ENCODE peak calls at places on chromosomes 5 and 9, in five cellular contexts. N is IMR-90, W is cardiac fibroblast, I is lung, H is tibial artery. Q is an unnamed sample.

GRCh38 chr5:179375966-179376365 is 30.7 kb upstream of the ADAMTS2 start:
- DNase-seq in N (no peak), W (no peak), I (no peak), H (no peak), Q (no peak)

GRCh38 chr5:159779481-159779880 is 136.8 kb upstream of the ADRA1B start:
- DNase-seq in N (no peak), W (no peak), I (no peak), H (no peak), Q (no peak)

GRCh38 chr5:32422697-32423096 is 21.8 kb downstream of the ZFR start:
- DNase-seq in N (no peak), W (no peak), I (no peak), H (no peak), Q (no peak)

GRCh38 chr5:72282878-72283277 is 37.2 kb downstream of the MRPS27 start:
- DNase-seq in N (peak; percentile 76), W (peak; percentile 53), I (no peak), H (no peak), Q (peak; percentile 86)

GRCh38 chr5:343461-344401 is 22.2 kb downstream of the AHRR start:
- DNase-seq in N (peak; percentile 73), W (peak; percentile 68), I (no peak), H (no peak), Q (peak; percentile 65)

GRCh38 chr9:13274901-13275641 is 4.4 kb downstream of the MPDZ start:
- DNase-seq in N (peak; percentile 63), W (peak; percentile 86), I (no peak), H (no peak), Q (peak; percentile 86)

GRCh38 chr5:125704888-125705287 is 718.3 kb upstream of the GRAMD2B start:
- DNase-seq in N (no peak), W (no peak), I (no peak), H (no peak), Q (no peak)

GRCh38 chr9:123349691-123350480 is 6.1 kb upstream of the CRB2 start:
- DNase-seq in N (peak; percentile 43), W (peak; percentile 59), I (peak; percentile 50), H (no peak), Q (peak; percentile 61)

GRCh38 chr5:173745123-173745522 is 128.7 kb upstream of the BOD1 start:
- DNase-seq in N (no peak), W (no peak), I (no peak), H (no peak), Q (no peak)

GRCh38 chr5:142357469-142358090 is 32.8 kb upstream of the SPRY4 start:
- DNase-seq in N (peak; percentile 10), W (peak; percentile 23), I (no peak), H (no peak), Q (peak; percentile 22)

GRCh38 chr5:36055984-36056383 is 10.7 kb downstream of the UGT3A2 start:
- DNase-seq in N (no peak), W (no peak), I (no peak), H (no peak), Q (no peak)

GRCh38 chr5:96079075-96079474 is 117.4 kb upstream of the ELL2 start:
- DNase-seq in N (peak; percentile 97), W (peak; percentile 80), I (no peak), H (no peak), Q (peak; percentile 95)

GRCh38 chr5:133117930-133118445 is 66.2 kb downstream of the HSPA4 start:
- DNase-seq in N (no peak), W (no peak), I (no peak), H (no peak), Q (no peak)

GRCh38 chr5:102421647-102422046 is 77.2 kb downstream of the SLCO6A1 start:
- DNase-seq in N (no peak), W (no peak), I (no peak), H (no peak), Q (no peak)

GRCh38 chr5:135442387-135443256 is 4.5 kb downstream of the DCANP1 start:
- DNase-seq in N (no peak), W (no peak), I (no peak), H (no peak), Q (no peak)

GRCh38 chr5:135887881-135888614 is 7.6 kb downstream of the IL9 start:
- DNase-seq in N (peak; percentile 52), W (peak; percentile 60), I (no peak), H (no peak), Q (peak; percentile 42)

GRCh38 chr9:95088421-95089161 is 228.9 kb downstream of the FANCC start:
- DNase-seq in N (no peak), W (no peak), I (no peak), H (no peak), Q (no peak)

GRCh38 chr9:76537150-76537646 is 78.2 kb downstream of the GCNT1 start:
- DNase-seq in N (no peak), W (peak; percentile 51), I (no peak), H (peak; percentile 52), Q (no peak)

GRCh38 chr5:169182797-169183196 is 118.1 kb downstream of the SLIT3 start:
- DNase-seq in N (no peak), W (no peak), I (no peak), H (no peak), Q (no peak)

GRCh38 chr5:73415171-73415570 is 33.4 kb downstream of the FOXD1 start:
- DNase-seq in N (no peak), W (no peak), I (no peak), H (no peak), Q (no peak)

GRCh38 chr5:134103998-134104612 is 10.4 kb upstream of the TCF7 start:
- DNase-seq in N (no peak), W (no peak), I (no peak), H (no peak), Q (no peak)

GRCh38 chr9:129725841-129726251 is 27.0 kb downstream of the PTGES start:
- DNase-seq in N (peak; percentile 58), W (no peak), I (no peak), H (no peak), Q (peak; percentile 61)

GRCh38 chr9:132662152-132662945 is 7.4 kb downstream of the DDX31 start:
- DNase-seq in N (no peak), W (no peak), I (no peak), H (no peak), Q (no peak)

GRCh38 chr9:73009649-73010288 is 56.9 kb upstream of the ALDH1A1 start:
- DNase-seq in N (no peak), W (no peak), I (no peak), H (no peak), Q (no peak)

GRCh38 chr9:13113201-13113600 is 166.3 kb downstream of the MPDZ start:
- DNase-seq in N (peak; percentile 72), W (peak; percentile 51), I (no peak), H (no peak), Q (peak; percentile 77)

GRCh38 chr9:91803970-91804752 is 145.9 kb downstream of the ROR2 start:
- DNase-seq in N (no peak), W (no peak), I (no peak), H (no peak), Q (no peak)

GRCh38 chr9:98192503-98193335 is at the start of gene CORO2A:
- DNase-seq in N (peak; percentile 63), W (peak; percentile 78), I (peak; percentile 79), H (peak; percentile 37), Q (peak; percentile 41)

GRCh38 chr5:36724429-36725332 is 118.3 kb downstream of the SLC1A3 start:
- DNase-seq in N (no peak), W (no peak), I (peak; percentile 60), H (peak; percentile 52), Q (no peak)

GRCh38 chr9:30075451-30076199 is 2308.8 kb upstream of the ACO1 start:
- DNase-seq in N (no peak), W (no peak), I (no peak), H (no peak), Q (no peak)

GRCh38 chr5:42403236-42403635 is 20.0 kb upstream of the GHR start:
- DNase-seq in N (no peak), W (no peak), I (no peak), H (no peak), Q (no peak)

GRCh38 chr5:42400474-42400873 is 22.8 kb upstream of the GHR start:
- DNase-seq in N (no peak), W (no peak), I (no peak), H (no peak), Q (no peak)

GRCh38 chr5:42399702-42400101 is 23.5 kb upstream of the GHR start:
- DNase-seq in N (no peak), W (no peak), I (no peak), H (no peak), Q (no peak)

GRCh38 chr5:42404366-42404765 is 18.9 kb upstream of the GHR start:
- DNase-seq in N (no peak), W (peak; percentile 2), I (no peak), H (no peak), Q (no peak)
- H3K4me3 ChIP-seq in N (no peak overlapping the region), W (no peak overlapping the region), I (no peak overlapping the region), H (no peak overlapping the region), Q (no peak overlapping the region)

GRCh38 chr9:114153761-114154596 is 1.4 kb upstream of the COL27A1 start:
- DNase-seq in N (peak; percentile 25), W (peak; percentile 33), I (no peak), H (no peak), Q (no peak)
- TF ChIP-seq CTCF in N (peak; percentile 37), W (peak; percentile 31), I (no peak), H (no peak), Q (peak; percentile 31)

GRCh38 chr5:122312670-122312988 is 592 bp downstream of the SNCAIP start:
- DNase-seq in N (peak; percentile 40), W (peak; percentile 34), I (no peak), H (peak; percentile 36), Q (no peak)

GRCh38 chr5:122313941-122314340 is 1.9 kb downstream of the SNCAIP start:
- DNase-seq in N (no peak), W (no peak), I (no peak), H (no peak), Q (no peak)

GRCh38 chr5:122311400-122311887 is 593 bp upstream of the SNCAIP start:
- DNase-seq in N (no peak), W (peak; percentile 8), I (no peak), H (no peak), Q (no peak)

GRCh38 chr5:122311888-122312669 is at the start of gene SNCAIP:
- DNase-seq in N (peak; percentile 64), W (peak; percentile 48), I (peak; percentile 32), H (peak; percentile 64), Q (peak; percentile 11)

DNA sequence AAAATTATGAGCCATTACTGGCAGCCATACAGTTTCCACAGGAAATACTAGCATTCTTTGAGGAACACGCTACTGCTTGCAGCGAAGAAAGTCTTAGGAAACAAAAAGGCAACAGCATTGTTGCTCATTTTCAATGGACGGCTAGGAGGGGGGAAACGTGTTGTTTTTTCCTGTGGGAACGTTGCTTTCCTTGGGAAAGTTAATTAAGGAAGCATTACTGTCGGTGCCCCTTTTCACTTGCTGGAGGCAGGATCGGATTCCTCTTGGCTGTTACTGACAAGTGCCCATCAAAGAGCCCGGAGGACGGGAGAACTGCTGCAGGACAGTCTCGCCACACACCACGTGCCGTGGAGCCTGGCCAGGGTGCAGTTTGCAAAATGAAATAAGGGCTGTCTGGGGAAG is 965 bp downstream of the SNCAIP start:
- DNase-seq in N (peak; percentile 54), W (peak; percentile 48), I (no peak), H (peak; percentile 62), Q (peak; percentile 45)
- H3K4me3 ChIP-seq in N (peak overlapping the region; percentile 54), W (peak overlapping the region; percentile 50), I (no peak overlapping the region), H (peak overlapping the region; percentile 74), Q (peak overlapping the region; percentile 63)

DNA sequence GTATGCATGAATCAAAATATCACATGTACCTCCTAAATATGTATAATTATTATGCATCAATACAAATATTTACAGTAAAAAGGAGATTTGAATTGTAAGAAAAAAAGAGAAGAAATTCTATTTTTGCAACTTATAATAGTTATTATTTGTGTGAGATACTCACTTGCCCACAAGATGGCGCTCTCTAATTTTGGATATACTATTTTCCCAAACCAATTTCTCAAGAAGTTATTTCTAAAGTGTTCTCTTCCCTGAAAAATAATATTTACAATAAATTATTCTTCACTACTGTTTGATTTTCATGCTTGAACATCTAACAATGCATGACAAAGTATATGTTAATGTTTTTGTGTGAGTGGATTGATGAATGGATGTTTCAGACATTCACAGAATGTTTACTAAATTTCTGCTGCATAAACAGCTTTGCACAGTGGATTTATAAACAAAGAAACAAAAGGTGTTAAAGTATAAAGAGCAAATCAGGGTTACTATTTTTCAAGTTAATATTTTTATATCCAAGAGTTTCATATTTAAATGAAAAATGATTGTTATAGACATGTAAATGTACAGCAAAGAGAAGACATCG is 503.4 kb downstream of the PDE4D start:
- DNase-seq in N (peak; percentile 20), W (peak; percentile 46), I (no peak), H (no peak), Q (peak; percentile 46)
- TF ChIP-seq CTCF in N (peak; percentile 64), W (peak; percentile 45), I (peak; percentile 6), H (peak; percentile 58), Q (peak; percentile 55)

Q was measured in fibroblast of the aortic adventitia.